ENCODE peak calls at places on chromosomes 7 and 10, in four cellular contexts. T, S, I and V are unnamed samples.
A peak's percentile ranks its signal among the peaks of the same experiment; 100 is the strongest.

GRCh38 chr7:117673367-117673766 is 193.5 kb downstream of the CFTR start:
- ATAC-seq in T (peak; percentile 89), S (peak; percentile 61), I (no peak), V (no peak)

GRCh38 chr10:28496481-28496961 is 36.4 kb upstream of the WAC start:
- ATAC-seq in T (no peak), S (peak; percentile 15), I (no peak), V (no peak)

GRCh38 chr10:4943821-4944220 is 19.4 kb upstream of the AKR1C1 start:
- ATAC-seq in T (no peak), S (no peak), I (no peak), V (no peak)

GRCh38 chr10:63438506-63439498 is 27.0 kb downstream of the JMJD1C start:
- ATAC-seq in T (no peak), S (peak; percentile 47), I (no peak), V (peak; percentile 80)

GRCh38 chr10:124733566-124734245 is 10.5 kb downstream of the FAM53B start:
- ATAC-seq in T (no peak), S (no peak), I (no peak), V (no peak)

GRCh38 chr7:132933076-132933466 is 148.8 kb downstream of the CHCHD3 start:
- ATAC-seq in T (no peak), S (no peak), I (no peak), V (no peak)

GRCh38 chr7:55396386-55396785 is 31.2 kb downstream of the LANCL2 start:
- ATAC-seq in T (no peak), S (no peak), I (peak; percentile 43), V (no peak)

GRCh38 chr7:128164061-128164954 is 76.8 kb upstream of the LEP start:
- ATAC-seq in T (peak; percentile 74), S (no peak), I (peak; percentile 68), V (no peak)

GRCh38 chr10:93431361-93431760 is 50.8 kb downstream of the MYOF start:
- ATAC-seq in T (no peak), S (no peak), I (no peak), V (no peak)

GRCh38 chr10:48449501-48450232 is 143.2 kb downstream of the MAPK8 start:
- ATAC-seq in T (no peak), S (no peak), I (no peak), V (no peak)

GRCh38 chr10:132942740-132943554 is 577 bp upstream of the CFAP46 start:
- ATAC-seq in T (no peak), S (no peak), I (peak; percentile 19), V (no peak)

GRCh38 chr7:92053312-92053711 is 81.0 kb downstream of the CYP51A1 start:
- ATAC-seq in T (no peak), S (no peak), I (no peak), V (no peak)

GRCh38 chr10:7159928-7160327 is 250.9 kb downstream of the SFMBT2 start:
- ATAC-seq in T (no peak), S (no peak), I (no peak), V (no peak)

GRCh38 chr10:35327770-35328403 is 8.4 kb upstream of the CCNY start:
- ATAC-seq in T (no peak), S (no peak), I (no peak), V (no peak)

GRCh38 chr10:96608262-96608661 is 21.4 kb upstream of the TM9SF3 start:
- ATAC-seq in T (no peak), S (no peak), I (no peak), V (no peak)

GRCh38 chr7:92773808-92774207 is 62.6 kb downstream of the CDK6 start:
- ATAC-seq in T (no peak), S (no peak), I (no peak), V (no peak)

GRCh38 chr7:32163911-32164310 is 93.7 kb upstream of the PDE1C start:
- ATAC-seq in T (no peak), S (no peak), I (no peak), V (no peak)
- H3K27ac ChIP-seq in T (no peak overlapping the region), S (no peak overlapping the region), I (peak overlapping the region; percentile 74), V (peak overlapping the region; percentile 53)

GRCh38 chr7:47783456-47784240 is 164.6 kb downstream of the PKD1L1 start:
- ATAC-seq in T (no peak), S (no peak), I (peak; percentile 27), V (peak; percentile 88)
- TF ChIP-seq EP300 in T (no peak), S (no peak), I (peak; percentile 74), V (no peak)

DNA sequence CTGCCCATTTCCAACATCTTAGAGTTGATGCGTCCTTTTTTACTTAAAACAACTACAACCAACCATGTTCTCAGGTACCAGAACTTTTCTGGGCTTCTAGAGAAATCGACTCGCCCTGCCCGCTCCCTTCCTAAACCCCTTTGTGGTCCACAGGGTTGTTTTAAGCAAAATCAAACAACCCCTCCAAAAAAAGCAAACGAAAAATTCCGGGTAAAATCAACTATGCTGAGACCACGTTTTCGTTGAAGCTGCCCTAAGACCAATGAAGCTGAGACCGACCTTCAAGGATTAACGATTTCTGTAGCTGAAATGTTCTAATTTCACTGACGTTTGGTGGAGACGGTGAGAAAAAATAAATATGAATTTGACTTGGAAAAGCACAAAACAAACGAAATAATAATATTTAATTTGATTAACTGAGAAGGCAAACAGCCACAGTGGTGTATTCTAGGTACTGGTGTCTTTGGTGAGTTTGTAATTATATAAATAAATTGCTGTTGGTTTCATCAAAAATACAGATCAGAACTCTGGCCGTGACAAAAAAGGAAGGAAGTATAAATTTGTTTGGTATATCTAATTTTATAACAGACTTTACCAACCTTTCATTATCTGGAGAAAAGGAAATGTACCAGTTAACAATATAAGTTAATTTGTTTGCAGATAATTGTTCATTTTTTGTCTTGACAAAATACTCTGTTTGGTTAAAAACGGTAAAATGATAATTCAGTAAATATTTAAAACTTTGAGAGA is 4.7 kb upstream of the IGF2BP3 start:
- ATAC-seq in T (no peak), S (no peak), I (no peak), V (no peak)
- H3K4me3 ChIP-seq in T (peak overlapping the region; percentile 45), S (peak overlapping the region; percentile 66), I (peak overlapping the region; percentile 80), V (no peak overlapping the region)

GRCh38 chr10:79437111-79437814 is 8.2 kb downstream of the ZCCHC24 start:
- ATAC-seq in T (no peak), S (no peak), I (no peak), V (no peak)

GRCh38 chr10:79438021-79438698 is 7.3 kb downstream of the ZCCHC24 start:
- ATAC-seq in T (no peak), S (no peak), I (peak; percentile 53), V (no peak)

GRCh38 chr10:79435271-79436065 is 10.0 kb downstream of the ZCCHC24 start:
- ATAC-seq in T (no peak), S (no peak), I (no peak), V (peak; percentile 38)

GRCh38 chr10:79436066-79436849 is 9.2 kb downstream of the ZCCHC24 start:
- ATAC-seq in T (no peak), S (no peak), I (no peak), V (no peak)

DNA sequence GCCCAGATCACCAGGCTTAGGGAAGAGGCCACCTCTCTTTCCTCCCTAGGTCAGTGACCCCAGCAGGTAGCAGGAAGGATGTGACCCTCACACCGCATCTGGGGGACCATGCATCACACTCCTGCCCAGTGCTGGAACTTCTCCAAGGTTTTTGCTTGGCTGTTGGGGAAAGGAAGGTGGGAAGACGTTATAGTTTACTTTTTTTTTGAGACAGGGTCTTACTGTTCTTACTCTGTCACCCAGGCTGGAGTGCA is 8.6 kb downstream of the ZCCHC24 start:
- ATAC-seq in T (no peak), S (no peak), I (no peak), V (no peak)
- H3K27ac ChIP-seq in T (peak overlapping the region; percentile 85), S (no peak overlapping the region), I (no peak overlapping the region), V (peak overlapping the region; percentile 95)

GRCh38 chr7:29622335-29623265 is 59.0 kb downstream of the PRR15 start:
- ATAC-seq in T (no peak), S (peak; percentile 80), I (peak; percentile 99), V (peak; percentile 39)
- TF ChIP-seq EP300 in T (no peak), S (no peak), I (no peak), V (no peak)

DNA sequence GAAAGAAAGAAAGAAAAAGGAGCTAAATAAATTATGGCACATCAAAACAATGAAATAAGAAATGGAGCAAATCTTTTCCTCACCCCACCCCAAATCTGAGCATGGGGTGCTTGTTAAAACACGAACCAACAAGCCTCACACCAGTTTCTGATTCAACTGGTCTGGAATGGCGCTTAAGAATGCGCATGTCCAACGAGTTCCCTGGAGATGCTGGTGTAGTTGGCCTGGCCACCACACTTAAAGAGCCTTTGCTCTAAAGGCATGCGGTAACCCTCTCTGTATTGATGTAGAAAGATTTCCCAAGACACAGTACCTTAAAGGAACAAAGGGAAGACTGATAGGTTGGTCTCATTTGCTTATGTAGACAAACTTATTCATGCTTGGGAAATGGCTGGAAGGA is 49.1 kb upstream of the STEAP1B start:
- ATAC-seq in T (no peak), S (no peak), I (no peak), V (no peak)
- H3K4me3 ChIP-seq in T (no peak overlapping the region), S (no peak overlapping the region), I (no peak overlapping the region), V (no peak overlapping the region)

GRCh38 chr7:100435401-100436304 is 644 bp downstream of the PPP1R35 start:
- ATAC-seq in T (peak; percentile 12), S (peak; percentile 45), I (peak; percentile 56), V (peak; percentile 52)

GRCh38 chr7:100433276-100433591 is 3.1 kb downstream of the PPP1R35 start:
- ATAC-seq in T (no peak), S (no peak), I (no peak), V (no peak)

GRCh38 chr7:100433592-100434296 is 2.6 kb downstream of the PPP1R35 start:
- ATAC-seq in T (no peak), S (no peak), I (no peak), V (no peak)

GRCh38 chr7:100432621-100433275 is 3.1 kb downstream of the MEPCE start:
- ATAC-seq in T (no peak), S (no peak), I (no peak), V (no peak)

DNA sequence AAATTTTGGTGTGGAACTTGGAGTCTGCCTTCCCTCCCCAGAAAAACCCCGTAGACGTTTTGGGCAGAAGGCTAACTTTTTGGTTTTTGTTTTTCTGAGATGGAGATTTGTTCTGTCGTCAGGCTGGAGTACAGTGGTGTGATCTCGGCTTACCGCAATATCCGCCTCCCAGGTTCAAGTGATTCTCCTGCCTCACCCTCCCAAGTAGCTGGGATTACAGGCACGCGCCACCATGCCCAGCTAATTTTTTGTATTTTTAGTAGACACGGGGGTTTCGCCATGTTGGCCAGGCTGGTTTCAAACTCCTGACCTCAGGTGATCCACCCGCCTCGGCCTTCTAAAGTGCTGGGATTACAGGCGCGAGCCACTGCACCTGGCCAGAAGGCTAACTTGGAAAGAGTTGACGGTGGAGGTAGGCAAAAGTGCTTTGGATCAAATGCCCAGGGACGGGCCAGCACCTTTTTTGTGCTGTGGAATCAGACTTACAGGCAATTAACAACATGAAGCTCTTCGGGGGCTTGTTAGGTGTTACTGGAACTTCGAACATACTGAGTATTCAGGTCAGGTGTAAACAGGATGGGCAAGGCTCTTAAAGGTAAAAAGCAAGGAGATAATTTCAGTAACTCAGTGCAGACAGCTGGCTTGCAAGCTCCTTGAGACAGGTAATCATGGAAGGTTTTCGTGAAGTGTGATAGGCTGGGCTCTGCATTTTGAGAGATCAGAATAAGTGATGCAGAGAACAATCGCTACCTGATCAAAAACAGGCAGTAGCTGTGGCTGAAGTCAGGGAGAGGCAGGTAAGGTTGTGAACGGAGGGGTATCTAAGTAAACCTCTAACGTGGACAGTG is 1.8 kb downstream of the PPP1R35 start:
- ATAC-seq in T (no peak), S (no peak), I (no peak), V (no peak)
- H3K27ac ChIP-seq in T (no peak overlapping the region), S (peak overlapping the region; percentile 96), I (no peak overlapping the region), V (peak overlapping the region; percentile 99)

GRCh38 chr10:117174439-117175214 is 22.7 kb upstream of the KCNK18 start:
- ATAC-seq in T (peak; percentile 88), S (peak; percentile 97), I (peak; percentile 84), V (peak; percentile 62)
- TF ChIP-seq EP300 in T (no peak), S (no peak), I (no peak), V (no peak)